ENCODE peak calls at places on chromosomes 4 and X, in eight cellular contexts. One of them, this sample, is unnamed.

GRCh38 chr4:145486603-145487002 is 5.0 kb downstream of the SMAD1 start:
- DNase-seq in psoas muscle: no peak
- DNase-seq in tibial nerve: no peak
- DNase-seq in glutamatergic neuron: no peak
- DNase-seq in dorsolateral prefrontal cortex: no peak
- DNase-seq in fibroblast of mammary gland: no peak
- DNase-seq in cardiac muscle cell: no peak
- DNase-seq in astrocyte of the spinal cord: no peak
- DNase-seq in this sample: no peak

GRCh38 chrX:39431893-39432292 is 630.6 kb downstream of the MID1IP1 start:
- DNase-seq in psoas muscle: no peak
- DNase-seq in astrocyte of the spinal cord: no peak
- DNase-seq in cardiac muscle cell: no peak
- DNase-seq in dorsolateral prefrontal cortex: no peak
- DNase-seq in fibroblast of mammary gland: no peak
- DNase-seq in glutamatergic neuron: no peak
- DNase-seq in tibial nerve: no peak
- DNase-seq in this sample: no peak

GRCh38 chr4:64158648-64159326 is 250.5 kb downstream of the TECRL start:
- DNase-seq in glutamatergic neuron: peak
- DNase-seq in tibial nerve: peak
- DNase-seq in fibroblast of mammary gland: peak
- DNase-seq in astrocyte of the spinal cord: peak
- DNase-seq in dorsolateral prefrontal cortex: peak
- DNase-seq in psoas muscle: no peak
- DNase-seq in cardiac muscle cell: peak
- DNase-seq in this sample: no peak

GRCh38 chrX:40081679-40082068 is 16.1 kb downstream of the BCOR start:
- DNase-seq in fibroblast of mammary gland: no peak
- DNase-seq in cardiac muscle cell: no peak
- DNase-seq in astrocyte of the spinal cord: no peak
- DNase-seq in psoas muscle: no peak
- DNase-seq in glutamatergic neuron: no peak
- DNase-seq in dorsolateral prefrontal cortex: no peak
- DNase-seq in tibial nerve: no peak
- DNase-seq in this sample: no peak

GRCh38 chr4:722181-722725 is 16.6 kb downstream of the PCGF3 start:
- DNase-seq in dorsolateral prefrontal cortex: no peak
- DNase-seq in glutamatergic neuron: no peak
- DNase-seq in psoas muscle: no peak
- DNase-seq in fibroblast of mammary gland: no peak
- DNase-seq in cardiac muscle cell: no peak
- DNase-seq in astrocyte of the spinal cord: no peak
- DNase-seq in tibial nerve: no peak
- DNase-seq in this sample: no peak

GRCh38 chrX:2647627-2648026 is 43.5 kb upstream of the CD99 start:
- DNase-seq in tibial nerve: no peak
- DNase-seq in astrocyte of the spinal cord: no peak
- DNase-seq in dorsolateral prefrontal cortex: no peak
- DNase-seq in cardiac muscle cell: no peak
- DNase-seq in psoas muscle: no peak
- DNase-seq in glutamatergic neuron: no peak
- DNase-seq in fibroblast of mammary gland: no peak
- DNase-seq in this sample: no peak

GRCh38 chrX:77788050-77788449 is 2.0 kb upstream of the ATRX start:
- DNase-seq in dorsolateral prefrontal cortex: no peak
- DNase-seq in tibial nerve: peak
- DNase-seq in fibroblast of mammary gland: peak
- DNase-seq in astrocyte of the spinal cord: no peak
- DNase-seq in psoas muscle: no peak
- DNase-seq in glutamatergic neuron: no peak
- DNase-seq in cardiac muscle cell: no peak
- DNase-seq in this sample: peak

GRCh38 chrX:49242545-49243066 is 7.3 kb downstream of the CCDC22 start:
- DNase-seq in glutamatergic neuron: no peak
- DNase-seq in fibroblast of mammary gland: peak
- DNase-seq in cardiac muscle cell: no peak
- DNase-seq in tibial nerve: no peak
- DNase-seq in dorsolateral prefrontal cortex: no peak
- DNase-seq in psoas muscle: no peak
- DNase-seq in astrocyte of the spinal cord: no peak
- DNase-seq in this sample: no peak

GRCh38 chrX:138345801-138346200 is 365.7 kb downstream of the FGF13 start:
- DNase-seq in glutamatergic neuron: no peak
- DNase-seq in fibroblast of mammary gland: no peak
- DNase-seq in astrocyte of the spinal cord: no peak
- DNase-seq in cardiac muscle cell: no peak
- DNase-seq in dorsolateral prefrontal cortex: no peak
- DNase-seq in psoas muscle: no peak
- DNase-seq in tibial nerve: no peak
- DNase-seq in this sample: no peak

GRCh38 chrX:9195199-9195880 is 161.4 kb upstream of the FAM9B start:
- DNase-seq in psoas muscle: no peak
- DNase-seq in tibial nerve: no peak
- DNase-seq in astrocyte of the spinal cord: no peak
- DNase-seq in dorsolateral prefrontal cortex: no peak
- DNase-seq in fibroblast of mammary gland: no peak
- DNase-seq in glutamatergic neuron: no peak
- DNase-seq in cardiac muscle cell: no peak
- DNase-seq in this sample: no peak

GRCh38 chrX:46310815-46311497 is 234.3 kb downstream of the ZNF674 start:
- DNase-seq in psoas muscle: no peak
- DNase-seq in fibroblast of mammary gland: no peak
- DNase-seq in cardiac muscle cell: no peak
- DNase-seq in tibial nerve: no peak
- DNase-seq in dorsolateral prefrontal cortex: no peak
- DNase-seq in astrocyte of the spinal cord: no peak
- DNase-seq in glutamatergic neuron: no peak
- DNase-seq in this sample: no peak

GRCh38 chr4:95572304-95572991 is 23.7 kb upstream of the UNC5C start:
- DNase-seq in astrocyte of the spinal cord: peak
- DNase-seq in dorsolateral prefrontal cortex: no peak
- DNase-seq in tibial nerve: peak
- DNase-seq in fibroblast of mammary gland: no peak
- DNase-seq in glutamatergic neuron: no peak
- DNase-seq in psoas muscle: peak
- DNase-seq in cardiac muscle cell: peak
- DNase-seq in this sample: peak

GRCh38 chr4:105140684-105141490 is 5.8 kb upstream of the TET2 start:
- DNase-seq in astrocyte of the spinal cord: peak
- DNase-seq in fibroblast of mammary gland: peak
- DNase-seq in cardiac muscle cell: peak
- DNase-seq in glutamatergic neuron: no peak
- DNase-seq in dorsolateral prefrontal cortex: peak
- DNase-seq in tibial nerve: peak
- DNase-seq in psoas muscle: no peak
- DNase-seq in this sample: no peak

GRCh38 chrX:64842492-64842891 is 133.8 kb downstream of the ZC4H2 start:
- DNase-seq in psoas muscle: no peak
- DNase-seq in fibroblast of mammary gland: no peak
- DNase-seq in tibial nerve: no peak
- DNase-seq in dorsolateral prefrontal cortex: no peak
- DNase-seq in glutamatergic neuron: no peak
- DNase-seq in cardiac muscle cell: no peak
- DNase-seq in astrocyte of the spinal cord: no peak
- DNase-seq in this sample: no peak

GRCh38 chr4:155614111-155614762 is 52.4 kb upstream of the GUCY1A1 start:
- DNase-seq in cardiac muscle cell: peak
- DNase-seq in dorsolateral prefrontal cortex: no peak
- DNase-seq in psoas muscle: no peak
- DNase-seq in astrocyte of the spinal cord: no peak
- DNase-seq in glutamatergic neuron: no peak
- DNase-seq in fibroblast of mammary gland: no peak
- DNase-seq in tibial nerve: no peak
- DNase-seq in this sample: no peak

GRCh38 chr4:13248621-13249298 is 235.4 kb downstream of the RAB28 start:
- DNase-seq in tibial nerve: no peak
- DNase-seq in glutamatergic neuron: no peak
- DNase-seq in astrocyte of the spinal cord: peak
- DNase-seq in cardiac muscle cell: peak
- DNase-seq in fibroblast of mammary gland: peak
- DNase-seq in psoas muscle: no peak
- DNase-seq in dorsolateral prefrontal cortex: no peak
- DNase-seq in this sample: no peak
- TF ChIP-seq CTCF in tibial nerve: no peak
- TF ChIP-seq CTCF in glutamatergic neuron: peak
- TF ChIP-seq CTCF in astrocyte of the spinal cord: peak
- TF ChIP-seq CTCF in cardiac muscle cell: peak
- TF ChIP-seq CTCF in fibroblast of mammary gland: peak
- TF ChIP-seq CTCF in psoas muscle: no peak
- TF ChIP-seq CTCF in dorsolateral prefrontal cortex: no peak
- TF ChIP-seq CTCF in this sample: no peak

GRCh38 chr4:24428850-24429249 is 155.5 kb downstream of the DHX15 start:
- DNase-seq in cardiac muscle cell: no peak
- DNase-seq in fibroblast of mammary gland: no peak
- DNase-seq in astrocyte of the spinal cord: no peak
- DNase-seq in tibial nerve: peak
- DNase-seq in dorsolateral prefrontal cortex: no peak
- DNase-seq in glutamatergic neuron: no peak
- DNase-seq in psoas muscle: no peak
- DNase-seq in this sample: no peak
- TF ChIP-seq CTCF in cardiac muscle cell: no peak
- TF ChIP-seq CTCF in fibroblast of mammary gland: no peak
- TF ChIP-seq CTCF in astrocyte of the spinal cord: no peak
- TF ChIP-seq CTCF in tibial nerve: no peak
- TF ChIP-seq CTCF in dorsolateral prefrontal cortex: no peak
- TF ChIP-seq CTCF in glutamatergic neuron: no peak
- TF ChIP-seq CTCF in psoas muscle: no peak
- TF ChIP-seq CTCF in this sample: no peak

GRCh38 chr4:113878718-113879117 is 100.7 kb downstream of the ARSJ start:
- DNase-seq in fibroblast of mammary gland: peak
- DNase-seq in glutamatergic neuron: peak
- DNase-seq in astrocyte of the spinal cord: peak
- DNase-seq in dorsolateral prefrontal cortex: no peak
- DNase-seq in psoas muscle: no peak
- DNase-seq in tibial nerve: no peak
- DNase-seq in cardiac muscle cell: peak
- DNase-seq in this sample: no peak
- TF ChIP-seq CTCF in fibroblast of mammary gland: peak
- TF ChIP-seq CTCF in glutamatergic neuron: peak
- TF ChIP-seq CTCF in astrocyte of the spinal cord: peak
- TF ChIP-seq CTCF in dorsolateral prefrontal cortex: peak
- TF ChIP-seq CTCF in psoas muscle: no peak
- TF ChIP-seq CTCF in tibial nerve: no peak
- TF ChIP-seq CTCF in cardiac muscle cell: peak
- TF ChIP-seq CTCF in this sample: no peak

GRCh38 chrX:50903387-50904027 is 7.0 kb upstream of the BMP15 start:
- DNase-seq in astrocyte of the spinal cord: peak
- DNase-seq in glutamatergic neuron: peak
- DNase-seq in fibroblast of mammary gland: peak
- DNase-seq in psoas muscle: no peak
- DNase-seq in dorsolateral prefrontal cortex: peak
- DNase-seq in cardiac muscle cell: peak
- DNase-seq in tibial nerve: no peak
- DNase-seq in this sample: peak
- TF ChIP-seq CTCF in astrocyte of the spinal cord: peak
- TF ChIP-seq CTCF in glutamatergic neuron: no peak
- TF ChIP-seq CTCF in fibroblast of mammary gland: peak
- TF ChIP-seq CTCF in psoas muscle: peak
- TF ChIP-seq CTCF in dorsolateral prefrontal cortex: peak
- TF ChIP-seq CTCF in cardiac muscle cell: peak
- TF ChIP-seq CTCF in tibial nerve: peak
- TF ChIP-seq CTCF in this sample: peak

DNA sequence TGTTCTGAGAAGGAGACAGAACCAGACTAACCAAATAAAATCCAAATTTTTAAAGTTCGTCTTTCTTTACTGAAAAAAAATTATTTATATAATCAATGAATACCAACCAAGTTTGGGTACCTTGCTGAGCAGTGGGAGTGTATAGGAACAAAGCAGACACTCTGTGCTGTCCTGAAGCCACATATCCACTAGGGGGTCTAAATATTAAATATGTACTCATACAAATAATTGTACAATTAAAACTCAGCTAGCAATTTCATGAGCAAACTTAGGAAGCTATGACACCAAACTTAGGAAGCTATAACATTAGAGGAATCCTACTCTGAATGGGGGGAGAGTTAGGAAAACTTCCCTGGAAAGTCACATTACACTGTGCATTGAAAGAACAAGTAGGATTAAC is 582.0 kb upstream of the EPHA5 start:
- DNase-seq in fibroblast of mammary gland: no peak
- DNase-seq in dorsolateral prefrontal cortex: no peak
- DNase-seq in cardiac muscle cell: peak
- DNase-seq in astrocyte of the spinal cord: no peak
- DNase-seq in psoas muscle: no peak
- DNase-seq in tibial nerve: no peak
- DNase-seq in glutamatergic neuron: no peak
- DNase-seq in this sample: no peak
- TF ChIP-seq CTCF in fibroblast of mammary gland: no peak
- TF ChIP-seq CTCF in dorsolateral prefrontal cortex: no peak
- TF ChIP-seq CTCF in cardiac muscle cell: peak
- TF ChIP-seq CTCF in astrocyte of the spinal cord: peak
- TF ChIP-seq CTCF in psoas muscle: no peak
- TF ChIP-seq CTCF in tibial nerve: no peak
- TF ChIP-seq CTCF in glutamatergic neuron: peak
- TF ChIP-seq CTCF in this sample: no peak

GRCh38 chr4:30264465-30264864 is 455.7 kb upstream of the PCDH7 start:
- DNase-seq in astrocyte of the spinal cord: no peak
- DNase-seq in tibial nerve: no peak
- DNase-seq in glutamatergic neuron: no peak
- DNase-seq in fibroblast of mammary gland: no peak
- DNase-seq in dorsolateral prefrontal cortex: no peak
- DNase-seq in psoas muscle: no peak
- DNase-seq in cardiac muscle cell: no peak
- DNase-seq in this sample: no peak

GRCh38 chr4:30268370-30268769 is 451.8 kb upstream of the PCDH7 start:
- DNase-seq in glutamatergic neuron: no peak
- DNase-seq in psoas muscle: no peak
- DNase-seq in fibroblast of mammary gland: no peak
- DNase-seq in tibial nerve: no peak
- DNase-seq in dorsolateral prefrontal cortex: no peak
- DNase-seq in astrocyte of the spinal cord: no peak
- DNase-seq in cardiac muscle cell: no peak
- DNase-seq in this sample: no peak

DNA sequence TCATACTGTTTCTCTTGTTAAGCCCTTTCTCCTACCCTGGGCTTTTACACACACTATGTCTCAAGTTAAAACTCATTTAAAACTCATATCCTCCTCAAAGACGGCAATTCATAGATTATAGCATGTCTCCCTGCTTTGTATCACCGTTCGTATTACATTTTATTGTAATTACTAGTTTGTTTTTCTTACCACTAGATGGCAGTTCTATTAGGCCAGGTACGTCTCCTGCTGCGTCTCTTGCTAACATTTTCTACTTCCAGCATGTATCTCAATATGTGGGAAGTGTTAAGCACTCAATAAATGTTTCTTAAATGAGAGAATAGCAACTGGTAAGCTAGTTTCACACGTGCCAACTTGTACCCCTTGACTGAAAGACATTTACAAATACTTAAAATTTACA is 450.3 kb upstream of the PCDH7 start:
- DNase-seq in astrocyte of the spinal cord: no peak
- DNase-seq in cardiac muscle cell: no peak
- DNase-seq in psoas muscle: no peak
- DNase-seq in fibroblast of mammary gland: no peak
- DNase-seq in dorsolateral prefrontal cortex: no peak
- DNase-seq in glutamatergic neuron: no peak
- DNase-seq in tibial nerve: no peak
- DNase-seq in this sample: no peak
- TF ChIP-seq CTCF in astrocyte of the spinal cord: peak
- TF ChIP-seq CTCF in cardiac muscle cell: no peak
- TF ChIP-seq CTCF in psoas muscle: no peak
- TF ChIP-seq CTCF in fibroblast of mammary gland: no peak
- TF ChIP-seq CTCF in dorsolateral prefrontal cortex: no peak
- TF ChIP-seq CTCF in glutamatergic neuron: no peak
- TF ChIP-seq CTCF in tibial nerve: no peak
- TF ChIP-seq CTCF in this sample: no peak

GRCh38 chr4:41994461-41994860 is 4.1 kb downstream of the SLC30A9 start:
- DNase-seq in glutamatergic neuron: no peak
- DNase-seq in fibroblast of mammary gland: no peak
- DNase-seq in psoas muscle: no peak
- DNase-seq in astrocyte of the spinal cord: no peak
- DNase-seq in cardiac muscle cell: no peak
- DNase-seq in tibial nerve: no peak
- DNase-seq in dorsolateral prefrontal cortex: no peak
- DNase-seq in this sample: no peak
- TF ChIP-seq CTCF in glutamatergic neuron: peak
- TF ChIP-seq CTCF in fibroblast of mammary gland: no peak
- TF ChIP-seq CTCF in psoas muscle: no peak
- TF ChIP-seq CTCF in astrocyte of the spinal cord: no peak
- TF ChIP-seq CTCF in cardiac muscle cell: no peak
- TF ChIP-seq CTCF in tibial nerve: no peak
- TF ChIP-seq CTCF in dorsolateral prefrontal cortex: no peak
- TF ChIP-seq CTCF in this sample: no peak

This sample was measured in heart right ventricle.